ENCODE peak calls at places on chromosomes 3 and 15, in eight cellular contexts. One of them, this sample, is unnamed.

GRCh38 chr3:184177331-184177731 is 2.7 kb downstream of the AP2M1 start:
- DNase-seq in NB4: peak; percentile 48
- DNase-seq in omental fat pad: no peak
- DNase-seq in RWPE1: no peak
- DNase-seq in cardiac fibroblast: peak; percentile 77
- DNase-seq in foreskin fibroblast: no peak
- DNase-seq in GM12864: no peak
- DNase-seq in Peyer's patch: no peak
- DNase-seq in this sample: no peak

GRCh38 chr3:183275418-183275817 is 22.4 kb downstream of the B3GNT5 start:
- DNase-seq in NB4: peak; percentile 69
- DNase-seq in omental fat pad: no peak
- DNase-seq in RWPE1: no peak
- DNase-seq in cardiac fibroblast: peak; percentile 89
- DNase-seq in foreskin fibroblast: peak; percentile 67
- DNase-seq in GM12864: no peak
- DNase-seq in Peyer's patch: no peak
- DNase-seq in this sample: no peak

GRCh38 chr3:160400048-160400630 is 689 bp downstream of the SMC4 start:
- DNase-seq in NB4: peak; percentile 63
- DNase-seq in omental fat pad: peak; percentile 29
- DNase-seq in RWPE1: no peak
- DNase-seq in cardiac fibroblast: peak; percentile 79
- DNase-seq in foreskin fibroblast: peak; percentile 43
- DNase-seq in GM12864: no peak
- DNase-seq in Peyer's patch: peak; percentile 76
- DNase-seq in this sample: peak; percentile 38

GRCh38 chr15:66356069-66356358 is 471 bp downstream of the TIPIN start:
- DNase-seq in NB4: no peak
- DNase-seq in omental fat pad: no peak
- DNase-seq in RWPE1: no peak
- DNase-seq in cardiac fibroblast: no peak
- DNase-seq in foreskin fibroblast: no peak
- DNase-seq in GM12864: no peak
- DNase-seq in Peyer's patch: no peak
- DNase-seq in this sample: no peak

GRCh38 chr3:150292891-150293290 is 115.2 kb upstream of the TSC22D2 start:
- DNase-seq in NB4: no peak
- DNase-seq in omental fat pad: no peak
- DNase-seq in RWPE1: no peak
- DNase-seq in cardiac fibroblast: peak; percentile 63
- DNase-seq in foreskin fibroblast: peak; percentile 87
- DNase-seq in GM12864: no peak
- DNase-seq in Peyer's patch: no peak
- DNase-seq in this sample: no peak

GRCh38 chr3:177615015-177615414 is 417.7 kb upstream of the TBL1XR1 start:
- DNase-seq in NB4: peak; percentile 81
- DNase-seq in omental fat pad: peak; percentile 72
- DNase-seq in RWPE1: peak; percentile 46
- DNase-seq in cardiac fibroblast: peak; percentile 99
- DNase-seq in foreskin fibroblast: peak; percentile 82
- DNase-seq in GM12864: no peak
- DNase-seq in Peyer's patch: no peak
- DNase-seq in this sample: no peak

GRCh38 chr15:69661446-69661845 is 208.8 kb downstream of the RPLP1 start:
- DNase-seq in NB4: no peak
- DNase-seq in omental fat pad: no peak
- DNase-seq in RWPE1: no peak
- DNase-seq in cardiac fibroblast: no peak
- DNase-seq in foreskin fibroblast: no peak
- DNase-seq in GM12864: no peak
- DNase-seq in Peyer's patch: no peak
- DNase-seq in this sample: no peak

GRCh38 chr3:13596426-13597205 is 47.7 kb downstream of the FBLN2 start:
- DNase-seq in NB4: no peak
- DNase-seq in omental fat pad: no peak
- DNase-seq in RWPE1: no peak
- DNase-seq in cardiac fibroblast: no peak
- DNase-seq in foreskin fibroblast: no peak
- DNase-seq in GM12864: no peak
- DNase-seq in Peyer's patch: no peak
- DNase-seq in this sample: no peak

GRCh38 chr3:135172191-135172869 is 377.3 kb downstream of the EPHB1 start:
- DNase-seq in NB4: no peak
- DNase-seq in omental fat pad: no peak
- DNase-seq in RWPE1: no peak
- DNase-seq in cardiac fibroblast: no peak
- DNase-seq in foreskin fibroblast: no peak
- DNase-seq in GM12864: no peak
- DNase-seq in Peyer's patch: no peak
- DNase-seq in this sample: no peak

GRCh38 chr3:159234306-159234705 is 432.5 kb downstream of the MFSD1 start:
- DNase-seq in NB4: no peak
- DNase-seq in omental fat pad: no peak
- DNase-seq in RWPE1: no peak
- DNase-seq in cardiac fibroblast: peak; percentile 2
- DNase-seq in foreskin fibroblast: peak; percentile 62
- DNase-seq in GM12864: no peak
- DNase-seq in Peyer's patch: no peak
- DNase-seq in this sample: no peak

GRCh38 chr15:98715401-98715800 is 67.1 kb downstream of the IGF1R start:
- DNase-seq in NB4: no peak
- DNase-seq in omental fat pad: no peak
- DNase-seq in RWPE1: no peak
- DNase-seq in cardiac fibroblast: no peak
- DNase-seq in foreskin fibroblast: no peak
- DNase-seq in GM12864: no peak
- DNase-seq in Peyer's patch: no peak
- DNase-seq in this sample: no peak

GRCh38 chr15:40006646-40007045 is 32.3 kb downstream of the SRP14 start:
- DNase-seq in NB4: no peak
- DNase-seq in omental fat pad: no peak
- DNase-seq in RWPE1: no peak
- DNase-seq in cardiac fibroblast: peak; percentile 10
- DNase-seq in foreskin fibroblast: peak; percentile 44
- DNase-seq in GM12864: no peak
- DNase-seq in Peyer's patch: no peak
- DNase-seq in this sample: no peak

GRCh38 chr3:130894130-130894872 is 417 bp downstream of the ATP2C1 start:
- DNase-seq in NB4: peak; percentile 54
- DNase-seq in omental fat pad: no peak
- DNase-seq in RWPE1: peak; percentile 29
- DNase-seq in cardiac fibroblast: peak; percentile 29
- DNase-seq in foreskin fibroblast: no peak
- DNase-seq in GM12864: no peak
- DNase-seq in Peyer's patch: peak; percentile 62
- DNase-seq in this sample: peak; percentile 40

GRCh38 chr15:65344214-65344908 is 33.4 kb downstream of the IGDCC3 start:
- DNase-seq in NB4: no peak
- DNase-seq in omental fat pad: no peak
- DNase-seq in RWPE1: no peak
- DNase-seq in cardiac fibroblast: no peak
- DNase-seq in foreskin fibroblast: no peak
- DNase-seq in GM12864: no peak
- DNase-seq in Peyer's patch: no peak
- DNase-seq in this sample: no peak

GRCh38 chr3:112247900-112248299 is 46.1 kb downstream of the SLC9C1 start:
- DNase-seq in NB4: no peak
- DNase-seq in omental fat pad: no peak
- DNase-seq in RWPE1: no peak
- DNase-seq in cardiac fibroblast: no peak
- DNase-seq in foreskin fibroblast: no peak
- DNase-seq in GM12864: peak; percentile 70
- DNase-seq in Peyer's patch: no peak
- DNase-seq in this sample: no peak
- TF ChIP-seq CTCF in NB4: no peak
- TF ChIP-seq CTCF in omental fat pad: no peak
- TF ChIP-seq CTCF in RWPE1: no peak
- TF ChIP-seq CTCF in cardiac fibroblast: no peak
- TF ChIP-seq CTCF in foreskin fibroblast: no peak
- TF ChIP-seq CTCF in GM12864: no peak
- TF ChIP-seq CTCF in Peyer's patch: no peak
- TF ChIP-seq CTCF in this sample: no peak

GRCh38 chr3:27325419-27325818 is 43.8 kb downstream of the NEK10 start:
- DNase-seq in NB4: no peak
- DNase-seq in omental fat pad: no peak
- DNase-seq in RWPE1: no peak
- DNase-seq in cardiac fibroblast: no peak
- DNase-seq in foreskin fibroblast: no peak
- DNase-seq in GM12864: no peak
- DNase-seq in Peyer's patch: no peak
- DNase-seq in this sample: no peak
- TF ChIP-seq CTCF in NB4: no peak
- TF ChIP-seq CTCF in omental fat pad: no peak
- TF ChIP-seq CTCF in RWPE1: no peak
- TF ChIP-seq CTCF in cardiac fibroblast: peak; percentile 3
- TF ChIP-seq CTCF in foreskin fibroblast: peak; percentile 9
- TF ChIP-seq CTCF in GM12864: no peak
- TF ChIP-seq CTCF in Peyer's patch: no peak
- TF ChIP-seq CTCF in this sample: no peak

GRCh38 chr3:163474766-163475165 is 1603.5 kb downstream of the SI start:
- DNase-seq in NB4: no peak
- DNase-seq in omental fat pad: no peak
- DNase-seq in RWPE1: no peak
- DNase-seq in cardiac fibroblast: no peak
- DNase-seq in foreskin fibroblast: no peak
- DNase-seq in GM12864: no peak
- DNase-seq in Peyer's patch: no peak
- DNase-seq in this sample: no peak

GRCh38 chr3:163481738-163482137 is 1596.6 kb downstream of the SI start:
- DNase-seq in NB4: no peak
- DNase-seq in omental fat pad: no peak
- DNase-seq in RWPE1: no peak
- DNase-seq in cardiac fibroblast: no peak
- DNase-seq in foreskin fibroblast: no peak
- DNase-seq in GM12864: no peak
- DNase-seq in Peyer's patch: no peak
- DNase-seq in this sample: no peak

GRCh38 chr3:163476179-163476578 is 1602.1 kb downstream of the SI start:
- DNase-seq in NB4: peak; percentile 8
- DNase-seq in omental fat pad: no peak
- DNase-seq in RWPE1: peak; percentile 7
- DNase-seq in cardiac fibroblast: peak; percentile 0
- DNase-seq in foreskin fibroblast: no peak
- DNase-seq in GM12864: no peak
- DNase-seq in Peyer's patch: no peak
- DNase-seq in this sample: no peak
- TF ChIP-seq CTCF in NB4: no peak
- TF ChIP-seq CTCF in omental fat pad: no peak
- TF ChIP-seq CTCF in RWPE1: peak; percentile 60
- TF ChIP-seq CTCF in cardiac fibroblast: no peak
- TF ChIP-seq CTCF in foreskin fibroblast: no peak
- TF ChIP-seq CTCF in GM12864: no peak
- TF ChIP-seq CTCF in Peyer's patch: no peak
- TF ChIP-seq CTCF in this sample: no peak

GRCh38 chr3:115836944-115837343 is 213.6 kb downstream of the GAP43 start:
- DNase-seq in NB4: peak; percentile 5
- DNase-seq in omental fat pad: no peak
- DNase-seq in RWPE1: peak; percentile 36
- DNase-seq in cardiac fibroblast: peak; percentile 45
- DNase-seq in foreskin fibroblast: no peak
- DNase-seq in GM12864: no peak
- DNase-seq in Peyer's patch: no peak
- DNase-seq in this sample: no peak
- TF ChIP-seq CTCF in NB4: peak; percentile 54
- TF ChIP-seq CTCF in omental fat pad: no peak
- TF ChIP-seq CTCF in RWPE1: peak; percentile 61
- TF ChIP-seq CTCF in cardiac fibroblast: peak; percentile 74
- TF ChIP-seq CTCF in foreskin fibroblast: peak; percentile 51
- TF ChIP-seq CTCF in GM12864: peak; percentile 53
- TF ChIP-seq CTCF in Peyer's patch: no peak
- TF ChIP-seq CTCF in this sample: peak; percentile 49

This sample was measured in natural killer cell.